ENCODE peak calls at places on chromosome 14, in eight cellular contexts. D is ovary, S is right lobe of liver, P is uterus, Y is adrenal gland, N is spleen, X is stomach, Q is IMR-90. L is an unnamed sample.

GRCh38 chr14:59507063-59507751 is 22.9 kb downstream of the JKAMP start:
- DNase-seq in Y (peak), P (no peak), X (peak), S (peak), Q (peak), N (no peak), D (no peak), L (no peak)

GRCh38 chr14:45249847-45250575 is 3.0 kb downstream of the MIS18BP1 start:
- DNase-seq in X (no peak), D (no peak), S (no peak), Q (peak), N (no peak), P (peak), Y (peak), L (no peak)

GRCh38 chr14:36085861-36086260 is 90.7 kb downstream of the PTCSC3 start:
- DNase-seq in X (no peak), P (no peak), D (no peak), Y (no peak), S (no peak), N (no peak), Q (no peak), L (no peak)

GRCh38 chr14:38553586-38553985 is 297.7 kb upstream of the CLEC14A start:
- DNase-seq in X (no peak), P (no peak), N (no peak), S (no peak), D (no peak), Q (peak), Y (no peak), L (no peak)

GRCh38 chr14:79584679-79585078 is 626.6 kb downstream of the DIO2 start:
- DNase-seq in S (no peak), Y (no peak), N (no peak), D (no peak), X (no peak), Q (peak), P (no peak), L (no peak)

GRCh38 chr14:53956427-53957201 is at the start of gene BMP4:
- DNase-seq in Q (peak), D (peak), S (peak), Y (peak), N (peak), X (peak), P (peak), L (peak)

GRCh38 chr14:44897844-44898151 is 63.9 kb downstream of the KLHL28 start:
- DNase-seq in Q (peak), X (no peak), N (no peak), S (no peak), P (no peak), D (no peak), Y (peak), L (no peak)

GRCh38 chr14:68099348-68100045 is 279.9 kb downstream of the RAD51B start:
- DNase-seq in Y (no peak), X (no peak), N (no peak), S (no peak), Q (no peak), P (peak), D (no peak), L (no peak)

GRCh38 chr14:89167705-89168104 is 249.3 kb downstream of the FOXN3 start:
- DNase-seq in D (no peak), N (no peak), S (no peak), X (no peak), Q (no peak), Y (no peak), P (no peak), L (no peak)

GRCh38 chr14:54809767-54810166 is 92.9 kb downstream of the GCH1 start:
- DNase-seq in S (no peak), D (no peak), Y (peak), X (no peak), Q (no peak), P (no peak), N (no peak), L (no peak)

GRCh38 chr14:59336078-59336477 is 129.1 kb downstream of the GPR135 start:
- DNase-seq in X (no peak), S (no peak), P (no peak), Y (no peak), D (no peak), N (no peak), Q (no peak), L (no peak)

GRCh38 chr14:63712123-63712522 is 15.7 kb downstream of the SGPP1 start:
- DNase-seq in P (no peak), N (no peak), D (no peak), Y (no peak), Q (no peak), X (no peak), S (no peak), L (no peak)

GRCh38 chr14:71062581-71063303 is 155.5 kb downstream of the PCNX1 start:
- DNase-seq in Q (peak), N (no peak), Y (no peak), X (no peak), D (no peak), S (no peak), P (no peak), L (no peak)

GRCh38 chr14:90194706-90195105 is 61.6 kb upstream of the PSMC1 start:
- DNase-seq in N (no peak), D (no peak), Y (no peak), S (no peak), X (no peak), P (no peak), Q (no peak), L (no peak)

GRCh38 chr14:54182419-54183040 is 214.3 kb upstream of the CDKN3 start:
- DNase-seq in Y (no peak), P (no peak), D (no peak), S (no peak), X (no peak), N (no peak), Q (peak), L (no peak)

GRCh38 chr14:35123388-35123703 is 994 bp downstream of the PRORP start:
- DNase-seq in N (no peak), X (no peak), S (no peak), Y (no peak), P (no peak), Q (no peak), D (no peak), L (no peak)

GRCh38 chr14:98802044-98802443 is 470.0 kb downstream of the BCL11B start:
- DNase-seq in D (no peak), Y (no peak), N (no peak), Q (no peak), X (no peak), S (no peak), P (no peak), L (no peak)

GRCh38 chr14:25308244-25308643 is 258.3 kb upstream of the STXBP6 start:
- DNase-seq in Y (no peak), D (no peak), Q (no peak), N (no peak), X (no peak), S (no peak), P (no peak), L (no peak)

GRCh38 chr14:23364604-23365352 is at the start of gene EFS:
- DNase-seq in X (no peak), P (peak), S (no peak), Q (peak), Y (no peak), D (peak), N (peak), L (peak)

GRCh38 chr14:98647754-98648153 is 624.2 kb downstream of the BCL11B start:
- DNase-seq in X (no peak), D (no peak), Q (no peak), S (no peak), P (no peak), Y (no peak), N (no peak), L (no peak)

GRCh38 chr14:48792376-48793024 is 793.7 kb downstream of the RPS29 start:
- DNase-seq in Q (peak), X (no peak), S (no peak), D (no peak), P (no peak), Y (no peak), N (no peak), L (no peak)

GRCh38 chr14:79665556-79665955 is 545.7 kb downstream of the DIO2 start:
- DNase-seq in S (no peak), Q (no peak), N (no peak), Y (no peak), P (no peak), X (no peak), D (no peak), L (no peak)

GRCh38 chr14:23071244-23071974 is 14.1 kb upstream of the CDH24 start:
- DNase-seq in N (peak), Q (peak), S (peak), Y (peak), D (peak), P (peak), X (peak), L (peak)

GRCh38 chr14:65588426-65589140 is 176.1 kb downstream of the FUT8 start:
- DNase-seq in Y (no peak), N (no peak), S (no peak), P (no peak), D (no peak), Q (peak), X (no peak), L (no peak)

GRCh38 chr14:33692762-33693161 is 258.1 kb downstream of the EGLN3 start:
- DNase-seq in S (no peak), Q (peak), Y (no peak), P (no peak), X (no peak), N (no peak), D (no peak), L (no peak)

GRCh38 chr14:100246809-100247428 is 8.0 kb downstream of the YY1 start:
- DNase-seq in N (no peak), Y (no peak), S (no peak), Q (peak), D (no peak), X (no peak), P (no peak), L (no peak)

GRCh38 chr14:54567224-54567633 is 301 bp downstream of the SAMD4A start:
- DNase-seq in N (no peak), Y (no peak), P (no peak), X (peak), S (no peak), D (peak), Q (no peak), L (peak)

GRCh38 chr14:88802596-88802995 is 9.8 kb upstream of the EML5 start:
- DNase-seq in P (no peak), X (no peak), D (no peak), S (no peak), Y (no peak), Q (no peak), N (no peak), L (no peak)

GRCh38 chr14:101182476-101182875 is 279.0 kb upstream of the RTL1 start:
- DNase-seq in P (peak), N (peak), Q (no peak), Y (peak), D (no peak), X (peak), S (peak), L (no peak)

GRCh38 chr14:59189822-59190368 is 1.4 kb downstream of the DAAM1 start:
- DNase-seq in Y (peak), D (peak), Q (peak), P (peak), S (peak), X (peak), N (peak), L (peak)

GRCh38 chr14:89215166-89215940 is 201.7 kb downstream of the FOXN3 start:
- DNase-seq in P (no peak), Q (no peak), N (no peak), S (no peak), X (no peak), D (no peak), Y (peak), L (no peak)

GRCh38 chr14:79418649-79419415 is 792.5 kb downstream of the DIO2 start:
- DNase-seq in D (no peak), N (no peak), Y (no peak), X (no peak), S (no peak), Q (no peak), P (no peak), L (no peak)

GRCh38 chr14:49962616-49963015 is 69.7 kb downstream of the ARF6 start:
- DNase-seq in S (no peak), Q (no peak), D (no peak), Y (no peak), X (peak), P (no peak), N (no peak), L (peak)

GRCh38 chr14:68444449-68445168 is 348.3 kb downstream of the ZFP36L1 start:
- DNase-seq in S (peak), D (peak), N (no peak), Y (peak), P (no peak), X (peak), Q (peak), L (no peak)

GRCh38 chr14:66380143-66380542 is 106.0 kb upstream of the CCDC196 start:
- DNase-seq in Y (peak), N (no peak), D (peak), P (peak), Q (no peak), S (no peak), X (peak), L (no peak)

GRCh38 chr14:95765016-95765415 is 51.1 kb upstream of the TCL1A start:
- DNase-seq in D (no peak), Q (no peak), N (no peak), S (no peak), Y (no peak), X (no peak), P (no peak), L (no peak)

GRCh38 chr14:83975435-83976222 is 1554.3 kb upstream of the FLRT2 start:
- DNase-seq in X (no peak), D (no peak), N (no peak), Q (peak), Y (peak), P (no peak), S (no peak), L (no peak)

GRCh38 chr14:83974647-83975163 is 1555.2 kb upstream of the FLRT2 start:
- DNase-seq in P (no peak), Q (no peak), D (no peak), Y (no peak), N (no peak), X (no peak), S (no peak), L (no peak)

DNA sequence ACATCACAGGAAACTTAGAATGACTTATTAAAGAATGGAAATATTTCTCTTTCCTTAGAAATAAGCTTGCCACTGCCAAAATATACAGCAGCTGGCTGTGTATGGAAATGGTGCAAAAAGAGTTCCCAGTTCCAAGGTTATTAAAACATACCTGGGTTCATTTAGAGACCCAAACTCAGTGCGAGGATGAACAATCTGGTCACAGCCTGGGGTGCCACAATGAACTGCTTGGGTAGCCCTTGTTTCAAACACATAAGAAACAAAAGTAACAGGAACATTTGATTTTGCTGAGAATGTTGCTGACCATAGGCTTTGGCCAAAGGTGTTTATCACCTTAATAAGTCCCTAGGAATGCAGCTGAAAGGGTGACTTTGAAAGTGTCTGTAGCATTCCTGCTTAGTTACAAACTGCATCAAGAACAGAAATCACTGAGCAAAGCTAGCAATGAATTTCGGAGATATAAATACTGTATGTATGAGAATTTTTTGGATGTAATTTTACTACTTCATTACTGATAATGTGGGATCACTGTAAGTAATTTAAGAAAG is 1553.6 kb upstream of the FLRT2 start:
- DNase-seq in Q (no peak), S (no peak), Y (no peak), N (no peak), P (no peak), X (no peak), D (no peak), L (no peak)
- TF ChIP-seq POLR2A in Q (no peak), S (no peak), Y (no peak), N (no peak), P (no peak), X (no peak), D (no peak), L (no peak)

DNA sequence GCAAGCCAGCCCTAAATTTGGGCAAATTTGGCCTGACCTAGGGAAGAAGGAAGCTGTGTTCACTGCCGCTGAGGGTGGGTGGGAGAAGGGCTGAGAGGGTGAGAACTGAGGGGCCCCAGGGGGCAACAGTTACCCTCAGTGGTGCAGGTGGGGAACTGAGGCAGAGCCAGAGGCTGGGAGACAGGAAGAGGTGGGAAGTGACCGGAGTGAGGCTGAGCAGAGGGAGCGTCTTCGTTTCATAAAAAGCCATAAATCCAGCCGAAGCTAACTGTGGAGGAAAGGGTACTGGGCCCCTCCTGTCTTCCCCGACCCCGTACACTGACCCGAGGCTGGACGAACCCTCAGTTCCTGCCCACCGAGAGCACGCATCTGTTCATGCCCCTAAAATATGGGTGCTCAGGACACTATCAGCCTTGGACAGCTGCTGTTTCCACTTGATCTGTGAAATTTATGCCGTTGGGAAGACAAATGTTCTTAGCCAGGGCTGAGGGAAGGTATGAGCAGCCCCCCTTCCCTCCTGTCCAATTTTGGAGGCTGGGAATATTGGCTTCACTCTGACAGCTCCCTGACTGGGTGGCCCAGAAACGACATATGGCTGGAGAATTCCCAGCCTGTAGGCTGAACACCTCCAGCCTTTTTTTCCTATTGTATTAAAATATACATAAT is 116.5 kb downstream of the KIF26A start:
- DNase-seq in N (no peak), X (no peak), S (no peak), Q (no peak), P (no peak), Y (no peak), D (no peak), L (no peak)
- H3K4me3 ChIP-seq in N (no peak), X (no peak), S (no peak), Q (no peak), P (no peak), Y (no peak), D (no peak), L (no peak)

DNA sequence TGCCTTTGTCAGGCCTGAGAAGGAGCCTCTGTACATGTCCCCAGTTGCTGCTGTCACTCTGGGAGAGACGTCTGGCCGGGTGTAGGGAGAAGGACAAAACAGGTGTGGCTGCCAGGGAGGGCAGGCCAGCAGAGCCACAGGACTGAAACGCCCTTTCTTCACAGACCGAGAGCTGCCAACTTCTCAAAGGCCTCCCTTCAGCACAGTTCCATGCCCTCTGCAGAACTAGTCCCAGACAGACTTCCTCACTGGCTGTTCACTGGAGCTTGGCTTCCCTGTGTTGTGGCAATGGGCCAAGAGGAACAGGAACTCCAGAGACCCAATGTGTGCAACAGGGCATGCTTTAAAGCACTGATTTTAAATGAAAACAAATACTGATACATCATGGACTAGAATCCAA is 50.7 kb upstream of the PNMA1 start:
- DNase-seq in Y (peak), Q (no peak), P (no peak), S (peak), D (peak), N (peak), X (peak), L (no peak)
- TF ChIP-seq POLR2A in Y (no peak), Q (no peak), P (no peak), S (no peak), D (no peak), N (no peak), X (no peak), L (no peak)

GRCh38 chr14:69870613-69871012 is 8.6 kb upstream of the SMOC1 start:
- DNase-seq in Q (no peak), Y (no peak), S (no peak), P (no peak), N (no peak), D (no peak), X (no peak), L (no peak)
- H3K4me3 ChIP-seq in Q (no peak), Y (no peak), S (no peak), P (no peak), N (no peak), D (no peak), X (no peak), L (no peak)

DNA sequence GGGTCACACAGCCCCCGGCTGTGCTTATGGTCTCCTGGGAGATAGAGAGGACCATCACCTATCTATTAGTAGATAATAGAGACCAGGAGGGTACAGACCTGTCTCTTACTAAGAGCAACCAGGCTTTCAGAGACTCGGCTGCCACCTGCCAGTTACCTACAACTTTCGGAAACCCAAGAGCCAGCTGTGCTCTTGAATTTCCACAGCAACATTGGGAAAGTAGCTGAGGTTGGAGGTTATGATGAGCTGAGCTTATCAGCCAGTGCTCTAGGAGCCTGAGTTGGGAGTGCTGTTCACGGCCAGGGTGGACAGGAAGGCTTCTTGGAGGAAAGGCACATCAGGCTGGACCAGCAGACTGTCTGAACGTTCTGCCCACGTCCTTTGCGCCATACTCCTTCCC is 67.6 kb downstream of the RIN3 start:
- DNase-seq in P (no peak), S (no peak), N (peak), X (no peak), D (no peak), Y (no peak), Q (no peak), L (no peak)
- TF ChIP-seq POLR2A in P (no peak), S (no peak), N (no peak), X (no peak), D (no peak), Y (no peak), Q (no peak), L (no peak)

GRCh38 chr14:91369628-91370445 is 47.8 kb downstream of the CCDC88C start:
- DNase-seq in Q (no peak), X (no peak), Y (no peak), S (no peak), D (no peak), P (no peak), N (no peak), L (peak)
- H3K4me3 ChIP-seq in Q (no peak), X (no peak), Y (no peak), S (no peak), D (no peak), P (no peak), N (no peak), L (no peak)

L was measured in lower leg skin.